ENCODE peak calls at places on chromosomes 4 and X, in nine cellular contexts. L is NB4, D is prostate gland, W is H1, T is body of pancreas, X is esophagus squamous epithelium, U is A549, I is IMR-90, A is suprapubic skin. J is an unnamed sample.

GRCh38 chr4:125368684-125369083 is 53.9 kb downstream of the FAT4 start:
- DNase-seq in L (no peak), T (no peak), D (no peak), U (no peak), A (no peak), W (no peak), I (peak), X (no peak), J (no peak)

GRCh38 chrX:128975716-128976115 is 547.6 kb downstream of the SMARCA1 start:
- DNase-seq in X (no peak), I (no peak), L (peak), T (peak), U (peak), D (peak), A (no peak), W (peak), J (peak)

GRCh38 chr4:34250562-34250961 is 1993.8 kb downstream of the ARAP2 start:
- DNase-seq in W (no peak), A (no peak), D (no peak), U (no peak), X (no peak), T (no peak), I (peak), L (peak), J (no peak)

GRCh38 chr4:8837181-8837811 is 34.3 kb downstream of the HMX1 start:
- DNase-seq in A (peak), D (no peak), U (no peak), I (no peak), W (no peak), T (no peak), X (no peak), L (no peak), J (no peak)

GRCh38 chrX:24207826-24208225 is 58.3 kb downstream of the ZFX start:
- DNase-seq in D (no peak), L (no peak), A (no peak), T (no peak), W (no peak), I (peak), X (no peak), U (no peak), J (no peak)

GRCh38 chr4:185797596-185797995 is 14.4 kb downstream of the SORBS2 start:
- DNase-seq in I (no peak), A (no peak), U (no peak), D (no peak), L (no peak), X (no peak), T (no peak), W (no peak), J (no peak)

GRCh38 chr4:88779431-88779830 is 81.8 kb upstream of the NAP1L5 start:
- DNase-seq in W (no peak), X (no peak), L (no peak), U (no peak), D (no peak), T (no peak), I (peak), A (no peak), J (no peak)

GRCh38 chr4:4299006-4299405 is 9.0 kb downstream of the ZBTB49 start:
- DNase-seq in X (no peak), W (no peak), I (no peak), L (no peak), A (peak), T (no peak), D (no peak), U (no peak), J (no peak)

GRCh38 chr4:26213317-26213716 is 107.5 kb upstream of the RBPJ start:
- DNase-seq in I (no peak), A (no peak), L (no peak), T (no peak), U (no peak), W (no peak), D (no peak), X (no peak), J (no peak)

GRCh38 chr4:56414135-56414675 is 21.2 kb downstream of the PPAT start:
- DNase-seq in W (no peak), X (no peak), A (no peak), I (peak), D (no peak), T (no peak), L (no peak), U (no peak), J (no peak)

GRCh38 chrX:21126661-21127060 is 247.6 kb upstream of the CNKSR2 start:
- DNase-seq in A (no peak), T (no peak), D (no peak), I (no peak), U (no peak), L (no peak), X (no peak), W (no peak), J (no peak)

GRCh38 chrX:36908801-36909403 is 99.3 kb upstream of the FAM47C start:
- DNase-seq in W (no peak), A (no peak), T (no peak), I (peak), X (no peak), L (peak), D (no peak), U (peak), J (no peak)

GRCh38 chrX:21972721-21973120 is 32.2 kb downstream of the SMS start:
- DNase-seq in T (no peak), L (peak), I (peak), W (peak), U (peak), A (no peak), D (no peak), X (no peak), J (peak)

GRCh38 chr4:105966046-105966445 is 70.8 kb downstream of the NPNT start:
- DNase-seq in W (no peak), D (no peak), A (no peak), X (no peak), L (no peak), T (no peak), U (no peak), I (peak), J (no peak)

GRCh38 chr4:112516401-112517066 is 554 bp upstream of the NEUROG2 start:
- DNase-seq in A (no peak), L (peak), T (no peak), U (no peak), I (no peak), D (no peak), X (no peak), W (no peak), J (no peak)

GRCh38 chr4:112514079-112514448 is 1.9 kb downstream of the NEUROG2 start:
- DNase-seq in X (no peak), D (no peak), W (no peak), I (no peak), T (no peak), L (no peak), U (no peak), A (no peak), J (no peak)

GRCh38 chr4:112516076-112516385 is at the start of gene NEUROG2:
- DNase-seq in X (no peak), I (no peak), D (no peak), L (no peak), W (no peak), U (no peak), T (no peak), A (no peak), J (no peak)

GRCh38 chr4:112514449-112515277 is 1.3 kb downstream of the NEUROG2 start:
- DNase-seq in X (no peak), L (no peak), W (no peak), T (no peak), U (peak), I (no peak), A (no peak), D (no peak), J (no peak)

GRCh38 chr4:112515278-112516075 is 503 bp downstream of the NEUROG2 start:
- DNase-seq in L (peak), A (no peak), U (peak), X (peak), W (no peak), I (no peak), D (no peak), T (no peak), J (no peak)
- TF ChIP-seq POLR2A in L (no peak), A (no peak), U (no peak), X (no peak), W (no peak), I (no peak), D (no peak), T (no peak), J (no peak)

GRCh38 chr4:121811122-121811521 is 10.0 kb downstream of the EXOSC9 start:
- DNase-seq in T (no peak), A (no peak), X (no peak), I (no peak), W (no peak), L (no peak), D (no peak), U (no peak), J (no peak)
- H3K4me3 ChIP-seq in T (no peak), A (no peak), X (no peak), I (no peak), W (no peak), L (no peak), D (no peak), U (no peak), J (no peak)

DNA sequence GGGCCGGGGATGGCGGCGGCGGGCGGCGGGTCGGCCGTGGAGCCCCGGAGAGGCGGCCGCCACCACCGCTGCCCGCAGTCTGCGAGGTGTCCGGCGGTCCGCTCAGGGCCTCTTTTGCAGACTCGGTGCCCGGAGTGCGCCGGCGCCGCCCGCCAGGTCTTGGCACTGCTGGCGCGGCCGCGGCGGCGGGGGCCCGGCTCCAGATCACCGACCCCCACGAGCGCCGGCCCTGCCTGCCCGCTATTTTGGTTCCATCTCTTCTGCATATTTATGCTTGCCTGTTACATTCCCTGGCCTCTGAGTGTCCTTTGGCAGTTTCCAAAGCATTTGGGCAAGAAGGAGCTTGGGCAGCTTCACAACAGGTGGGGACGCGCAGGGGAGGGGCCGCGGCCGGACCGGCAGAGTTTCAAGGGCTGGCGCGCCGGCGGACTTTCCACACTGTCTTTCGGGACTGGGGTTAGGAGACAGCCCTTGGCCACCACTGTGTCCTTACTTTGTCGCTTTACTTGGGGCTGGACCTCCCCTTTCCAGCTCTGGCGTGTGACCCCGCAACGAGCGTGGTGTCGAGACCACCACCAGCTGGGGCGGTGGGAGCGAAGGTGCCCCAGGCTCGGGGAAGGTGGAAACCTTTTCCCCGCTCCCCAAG is 668 bp upstream of the TAPT1 start:
- DNase-seq in X (no peak), L (peak), W (no peak), I (no peak), U (peak), D (peak), T (peak), A (peak), J (peak)
- TF ChIP-seq POLR2A in X (no peak), L (no peak), W (no peak), I (no peak), U (no peak), D (peak), T (peak), A (no peak), J (peak)

DNA sequence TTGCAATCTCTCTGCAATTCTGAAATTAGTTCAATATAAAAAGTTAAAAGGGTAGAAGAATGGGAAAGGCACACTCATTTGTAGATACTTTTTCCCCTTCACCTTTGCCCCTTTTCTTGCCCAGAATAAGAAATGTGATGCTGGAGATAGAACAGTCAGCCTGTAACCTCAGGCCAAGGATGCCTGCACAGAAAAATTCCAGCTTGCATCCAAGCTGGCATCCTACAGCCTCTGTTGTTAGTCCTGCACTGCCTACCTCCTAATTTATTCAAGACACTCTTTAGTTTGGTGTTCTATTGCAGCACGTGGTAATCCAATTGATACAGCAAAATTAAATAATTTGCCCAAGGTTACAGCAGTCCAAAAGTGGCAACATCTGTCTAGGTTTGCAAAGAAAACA is 9.7 kb upstream of the USO1 start:
- DNase-seq in W (no peak), T (no peak), A (no peak), I (no peak), U (no peak), D (no peak), X (no peak), L (no peak), J (no peak)
- H3K4me3 ChIP-seq in W (no peak), T (no peak), A (no peak), I (no peak), U (no peak), D (no peak), X (no peak), L (no peak), J (no peak)

GRCh38 chrX:56995271-56995994 is at the start of gene SPIN3:
- DNase-seq in T (peak), U (peak), X (peak), W (peak), L (peak), A (peak), D (peak), I (peak), J (peak)
- TF ChIP-seq POLR2A in T (peak), U (peak), X (no peak), W (peak), L (no peak), A (no peak), D (peak), I (no peak), J (no peak)

DNA sequence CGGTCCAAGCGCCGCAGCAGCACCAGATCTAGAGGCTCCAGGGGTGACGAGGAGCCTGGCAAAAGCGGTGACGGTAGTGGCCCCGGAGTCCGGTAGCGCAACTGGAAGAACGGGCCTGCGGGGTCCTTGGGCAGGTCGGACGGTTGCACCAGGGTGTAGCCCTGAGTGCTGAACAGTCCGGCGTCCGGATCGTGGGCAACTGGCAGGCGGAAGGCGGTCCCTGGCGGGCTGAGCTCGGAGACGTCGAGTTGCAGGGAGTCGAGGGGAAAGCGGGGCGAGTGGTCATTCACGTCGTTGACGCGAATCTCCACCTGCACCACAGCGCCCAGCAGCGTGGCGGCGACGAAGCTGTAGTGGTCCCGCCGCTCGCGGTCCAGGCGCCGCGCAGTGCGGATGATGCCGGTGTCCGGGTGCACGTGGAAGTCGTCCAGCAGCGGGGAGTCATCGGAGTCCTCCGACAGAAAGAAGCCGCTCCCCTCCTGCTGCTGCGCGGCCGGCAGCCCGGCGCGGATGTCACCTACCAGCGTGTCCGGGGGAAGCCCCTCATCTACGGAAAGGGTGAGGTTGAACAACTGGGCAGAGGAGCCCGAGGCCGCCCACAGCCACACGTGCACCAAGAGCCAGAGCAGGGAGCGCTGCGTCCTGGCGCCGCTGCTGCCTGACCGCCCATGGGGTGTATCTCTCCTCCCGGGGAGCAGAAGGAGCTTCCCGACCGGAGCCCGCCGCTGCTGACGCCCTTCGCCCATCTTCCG is 834 bp downstream of the DCHS2 start:
- DNase-seq in I (no peak), T (no peak), L (no peak), U (no peak), D (no peak), X (no peak), A (no peak), W (no peak), J (peak)
- H3K4me3 ChIP-seq in I (no peak), T (no peak), L (no peak), U (peak), D (peak), X (peak), A (peak), W (peak), J (peak)

DNA sequence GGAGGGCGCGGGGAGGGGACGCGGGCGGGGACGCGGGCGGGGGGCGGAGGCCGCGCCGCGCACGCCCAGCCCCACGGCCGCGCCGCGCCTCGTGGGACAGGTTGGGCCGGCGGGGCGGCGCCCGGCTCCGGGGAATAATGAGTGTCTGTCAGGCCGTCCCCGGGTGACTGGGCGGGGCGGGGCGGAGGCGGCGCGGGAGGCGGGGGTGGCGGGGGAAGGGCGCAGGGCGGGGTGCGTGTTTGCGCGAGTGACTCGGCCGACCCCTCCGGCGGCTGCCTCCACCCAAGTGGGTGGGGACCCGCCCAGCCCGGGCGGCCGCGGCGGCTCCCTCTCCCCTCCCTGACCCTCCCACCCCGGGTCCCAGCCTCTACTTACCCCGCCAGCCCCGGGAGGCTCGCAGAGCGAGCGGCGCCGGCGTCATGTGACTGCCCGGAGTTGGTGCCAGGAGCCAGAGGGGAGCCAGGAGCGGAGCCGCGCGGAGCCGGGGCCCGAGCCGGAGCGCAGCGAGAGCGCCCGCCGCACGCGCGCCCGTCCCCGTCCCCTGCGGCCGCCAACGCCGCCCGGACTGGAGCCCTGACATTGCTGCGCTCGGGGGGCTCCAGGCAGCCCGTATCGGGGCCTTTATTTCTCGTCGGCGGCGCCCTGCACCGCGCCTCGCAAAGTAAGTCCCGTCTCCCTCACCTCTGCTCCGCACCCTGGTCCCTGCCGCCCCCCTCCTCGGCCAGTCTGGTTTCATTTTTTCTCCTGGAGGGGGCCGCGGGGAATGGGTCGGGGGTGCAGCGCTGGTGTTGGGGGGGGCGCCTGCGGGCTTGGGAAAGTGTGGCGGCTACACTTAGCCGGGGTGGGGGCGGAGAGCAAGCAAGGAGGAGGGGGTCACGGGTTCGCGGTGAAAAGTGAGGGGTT is at the start of gene KLF3:
- DNase-seq in A (peak), W (no peak), X (peak), L (peak), U (peak), D (peak), I (peak), T (peak), J (peak)
- TF ChIP-seq POLR2A in A (peak), W (peak), X (peak), L (peak), U (peak), D (peak), I (peak), T (peak), J (peak)

DNA sequence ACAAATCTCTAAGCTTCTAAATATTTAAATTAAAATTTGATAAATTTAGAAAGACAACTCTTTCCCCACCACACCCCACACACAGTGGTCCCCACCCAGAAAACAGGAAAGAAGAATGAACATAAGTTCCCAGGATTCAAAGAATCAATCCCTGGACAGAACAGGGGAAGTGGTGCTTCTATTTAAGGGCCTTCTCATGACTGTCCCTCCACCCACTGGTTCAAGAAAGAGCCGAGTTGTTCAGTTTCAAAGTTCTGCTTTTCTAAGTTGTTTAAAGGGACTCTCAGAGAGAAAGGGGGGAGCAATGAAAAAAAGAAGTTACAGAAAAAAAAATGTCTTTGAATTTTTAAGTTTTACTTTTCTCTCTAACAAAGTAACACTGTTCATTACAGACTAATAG is 195.8 kb downstream of the PDGFC start:
- DNase-seq in L (no peak), T (no peak), I (no peak), A (no peak), W (no peak), D (no peak), U (no peak), X (no peak), J (no peak)
- H3K4me3 ChIP-seq in L (no peak), T (no peak), I (no peak), A (no peak), W (no peak), D (no peak), U (no peak), X (no peak), J (no peak)

J was measured in thyroid gland.